ENCODE peak calls at places on chromosomes 4 and X, in ten cellular contexts. X, B, P, A, O, F, Y, R, D and J are unnamed samples.
A peak's percentile ranks its signal among the peaks of the same experiment; 100 is the strongest.

GRCh38 chr4:32986236-32986635 is 2266.1 kb downstream of the PCDH7 start:
- DNase-seq in R (no peak), X (no peak), O (no peak), F (no peak), D (no peak), B (no peak), P (no peak), Y (no peak), A (no peak), J (no peak)

GRCh38 chr4:176150283-176150682 is 45.1 kb downstream of the SPATA4 start:
- DNase-seq in O (peak; percentile 2), X (no peak), F (peak; percentile 24), Y (no peak), R (no peak), A (no peak), D (no peak), P (no peak), B (peak; percentile 51), J (no peak)

GRCh38 chrX:136186023-136186413 is 38.7 kb downstream of the FHL1 start:
- DNase-seq in O (no peak), F (no peak), P (no peak), D (no peak), Y (no peak), B (no peak), A (no peak), R (no peak), X (no peak), J (no peak)

GRCh38 chr4:17316566-17316965 is 195.3 kb downstream of the QDPR start:
- DNase-seq in D (no peak), F (no peak), A (no peak), R (no peak), P (no peak), Y (no peak), O (no peak), X (no peak), B (no peak), J (no peak)

GRCh38 chrX:53435997-53436396 is 1.8 kb upstream of the HSD17B10 start:
- DNase-seq in B (peak; percentile 72), D (peak; percentile 71), A (peak; percentile 57), Y (no peak), R (no peak), X (peak; percentile 54), O (peak; percentile 69), P (no peak), F (peak; percentile 50), J (peak; percentile 13)

GRCh38 chr4:188201851-188202250 is 62.6 kb downstream of the TRIML1 start:
- DNase-seq in Y (no peak), O (no peak), A (no peak), X (no peak), D (no peak), R (no peak), F (no peak), P (no peak), B (no peak), J (no peak)

GRCh38 chr4:83150563-83151330 is 36.2 kb upstream of the PLAC8 start:
- DNase-seq in X (no peak), D (no peak), P (peak; percentile 33), A (no peak), R (no peak), B (peak; percentile 56), Y (no peak), O (no peak), F (no peak), J (no peak)

GRCh38 chrX:148885203-148885602 is 384.8 kb downstream of the AFF2 start:
- DNase-seq in A (no peak), O (no peak), X (no peak), Y (no peak), R (no peak), D (no peak), B (no peak), F (no peak), P (no peak), J (no peak)

GRCh38 chrX:150849996-150850720 is 48.3 kb downstream of the CD99L2 start:
- DNase-seq in R (no peak), B (no peak), X (no peak), A (no peak), O (no peak), F (peak; percentile 68), D (no peak), Y (no peak), P (peak; percentile 78), J (no peak)

GRCh38 chr4:75980576-75980975 is 10.2 kb downstream of the SDAD1 start:
- DNase-seq in A (no peak), Y (no peak), R (no peak), O (no peak), D (no peak), X (no peak), F (no peak), B (no peak), P (no peak), J (no peak)

GRCh38 chr4:41026971-41027370 is 187.4 kb downstream of the APBB2 start:
- DNase-seq in Y (no peak), P (no peak), R (no peak), A (no peak), D (no peak), O (no peak), B (no peak), X (no peak), F (no peak), J (no peak)